ENCODE peak calls at places on chromosomes 12 and 14, in nine cellular contexts. H is stimulated activated CD4-positive, alpha-beta T cell treated with anti-CD3 and anti-CD28 coated beads, Interleukin-2, amount 100 ng/mL, for 48 hours; D is AML-193; Z is C1 segment of cervical spinal cord; R is NCI-H1417; V is aorta; N is IMR-90; I is AG08396; S is NCI-H524. U is an unnamed sample.

GRCh38 chr12:59665692-59666091 is 69.9 kb downstream of the SLC16A7 start:
- DNase-seq in D (no peak), I (no peak), Z (no peak), S (no peak), H (no peak), N (no peak), R (no peak), V (no peak), U (no peak)

GRCh38 chr12:52691076-52691764 is 11.0 kb upstream of the KRT1 start:
- DNase-seq in I (no peak), D (no peak), N (no peak), V (no peak), R (peak; percentile 77), H (peak; percentile 22), Z (no peak), S (no peak), U (no peak)

GRCh38 chr12:57896139-57896436 is 45.3 kb upstream of the ATP23 start:
- DNase-seq in D (no peak), S (no peak), V (no peak), H (no peak), N (no peak), R (peak; percentile 72), Z (no peak), I (no peak), U (no peak)

GRCh38 chr14:20662968-20663731 is 21.2 kb upstream of the RNASE4 start:
- DNase-seq in D (peak; percentile 44), I (peak; percentile 39), Z (no peak), R (no peak), V (peak; percentile 74), S (peak; percentile 32), H (peak; percentile 82), N (peak; percentile 55), U (peak; percentile 76)

GRCh38 chr12:109538191-109538863 is 35.0 kb downstream of the MMAB start:
- DNase-seq in R (no peak), S (peak; percentile 40), N (no peak), H (no peak), I (no peak), V (no peak), D (no peak), Z (no peak), U (no peak)

GRCh38 chr14:21039059-21039422 is 3.1 kb upstream of the RNASE7 start:
- DNase-seq in Z (peak; percentile 20), D (no peak), V (peak; percentile 83), S (peak; percentile 87), R (no peak), I (no peak), N (peak; percentile 43), H (no peak), U (peak; percentile 94)

GRCh38 chr14:22190411-22191191 is 398.4 kb downstream of the DAD1 start:
- DNase-seq in Z (no peak), N (peak; percentile 100), S (no peak), D (no peak), H (no peak), I (peak; percentile 40), R (no peak), V (no peak), U (no peak)

GRCh38 chr14:80077262-80077661 is 134.0 kb downstream of the DIO2 start:
- DNase-seq in V (no peak), R (no peak), D (no peak), I (no peak), S (no peak), H (no peak), Z (no peak), N (peak; percentile 79), U (no peak)

GRCh38 chr12:26884765-26885576 is 52.0 kb upstream of the ITPR2 start:
- DNase-seq in V (peak; percentile 85), I (peak; percentile 75), R (peak; percentile 79), N (peak; percentile 77), S (peak; percentile 73), H (peak; percentile 83), D (peak; percentile 84), Z (no peak), U (peak; percentile 86)

GRCh38 chr12:62562892-62563291 is 96.3 kb downstream of the MON2 start:
- DNase-seq in N (peak; percentile 61), D (no peak), R (no peak), Z (no peak), I (no peak), S (no peak), H (no peak), V (no peak), U (no peak)

GRCh38 chr12:111937429-111937828 is 75.5 kb downstream of the TMEM116 start:
- DNase-seq in I (peak; percentile 8), Z (no peak), D (no peak), N (peak; percentile 67), V (no peak), R (no peak), H (no peak), S (no peak), U (no peak)

GRCh38 chr12:50075808-50076170 is 9.4 kb upstream of the SMARCD1 start:
- DNase-seq in V (peak; percentile 6), D (no peak), N (no peak), Z (no peak), I (no peak), R (no peak), H (no peak), S (no peak), U (no peak)

GRCh38 chr12:113392988-113393579 is 10.6 kb downstream of the SDS start:
- DNase-seq in H (no peak), I (peak; percentile 54), D (no peak), S (no peak), N (no peak), Z (no peak), V (no peak), R (no peak), U (peak; percentile 92)

GRCh38 chr12:116520801-116521471 is 38.2 kb upstream of the MAP1LC3B2 start:
- DNase-seq in V (no peak), I (no peak), D (no peak), N (peak; percentile 33), H (no peak), S (no peak), Z (no peak), R (no peak), U (no peak)

GRCh38 chr14:24678801-24679247 is 44.8 kb upstream of the GZMB start:
- DNase-seq in H (peak; percentile 81), S (peak; percentile 93), D (peak; percentile 88), V (peak; percentile 67), Z (no peak), R (peak; percentile 73), I (peak; percentile 80), N (peak; percentile 86), U (peak; percentile 81)

GRCh38 chr12:52526511-52526951 is 6.3 kb upstream of the KRT5 start:
- DNase-seq in Z (no peak), V (peak; percentile 24), D (no peak), H (no peak), S (no peak), N (no peak), I (no peak), R (no peak), U (peak; percentile 31)

GRCh38 chr12:47023944-47024343 is 55.5 kb upstream of the PCED1B start:
- DNase-seq in V (no peak), Z (no peak), H (no peak), D (no peak), I (no peak), N (no peak), R (no peak), S (no peak), U (no peak)

GRCh38 chr12:87469295-87469694 is 559.9 kb downstream of the C12orf50 start:
- DNase-seq in H (no peak), R (no peak), Z (no peak), D (no peak), V (no peak), I (no peak), N (peak; percentile 13), S (peak; percentile 51), U (no peak)

GRCh38 chr14:22854963-22855724 is 16.4 kb upstream of the LRP10 start:
- DNase-seq in Z (no peak), H (no peak), V (no peak), S (no peak), D (no peak), N (no peak), I (no peak), R (no peak), U (no peak)

GRCh38 chr12:46357438-46358324 is 14.9 kb downstream of the SLC38A2 start:
- DNase-seq in D (no peak), R (no peak), S (no peak), V (no peak), Z (no peak), I (no peak), N (peak; percentile 93), H (no peak), U (no peak)

GRCh38 chr12:32502693-32503510 is 103.5 kb downstream of the FGD4 start:
- DNase-seq in H (no peak), I (peak; percentile 46), R (peak; percentile 25), D (peak; percentile 77), Z (no peak), N (peak; percentile 55), V (no peak), S (peak; percentile 18), U (peak; percentile 51)

GRCh38 chr12:93201990-93202389 is 175.7 kb upstream of the NUDT4 start:
- DNase-seq in I (no peak), V (no peak), S (no peak), D (no peak), H (no peak), N (no peak), Z (no peak), R (no peak), U (no peak)

GRCh38 chr14:71734076-71734475 is 198.2 kb upstream of the RGS6 start:
- DNase-seq in H (no peak), Z (no peak), S (no peak), N (no peak), I (no peak), D (no peak), R (no peak), V (no peak), U (no peak)

GRCh38 chr12:114920828-114921579 is 237.0 kb upstream of the TBX3 start:
- DNase-seq in R (no peak), V (no peak), S (no peak), I (no peak), Z (no peak), D (no peak), H (no peak), N (peak; percentile 46), U (no peak)

U was measured in right lobe of liver.